ENCODE peak calls at places on chromosomes 12 and 14, in ten cellular contexts. One of them, this sample, is unnamed.

GRCh38 chr14:39417014-39417413 is 15.2 kb downstream of the FBXO33 start:
- DNase-seq in anterior cingulate cortex: no peak
- DNase-seq in HEK293T: no peak
- DNase-seq in T-cell: no peak
- DNase-seq in effector memory CD4-positive, alpha-beta T cell: no peak
- DNase-seq in mesendoderm: peak
- DNase-seq in stimulated activated CD8-positive, alpha-beta memory T cell treated with anti-CD3 and anti-CD28 coated beads, Interleukin-7, amount 100 ng/mL, for 1 hour: no peak
- DNase-seq in globus pallidus: no peak
- DNase-seq in hippocampal formation: no peak
- DNase-seq in NCI-H1694 treated with DMSO at 0.1 percent for 48 hours: no peak
- DNase-seq in this sample: no peak

GRCh38 chr12:63457857-63458256 is 210.4 kb downstream of the DPY19L2 start:
- DNase-seq in anterior cingulate cortex: no peak
- DNase-seq in HEK293T: no peak
- DNase-seq in T-cell: no peak
- DNase-seq in effector memory CD4-positive, alpha-beta T cell: no peak
- DNase-seq in mesendoderm: no peak
- DNase-seq in stimulated activated CD8-positive, alpha-beta memory T cell treated with anti-CD3 and anti-CD28 coated beads, Interleukin-7, amount 100 ng/mL, for 1 hour: no peak
- DNase-seq in globus pallidus: no peak
- DNase-seq in hippocampal formation: no peak
- DNase-seq in NCI-H1694 treated with DMSO at 0.1 percent for 48 hours: no peak
- DNase-seq in this sample: no peak

GRCh38 chr14:29925106-29925722 is 2.4 kb downstream of the PRKD1 start:
- DNase-seq in anterior cingulate cortex: no peak
- DNase-seq in HEK293T: no peak
- DNase-seq in T-cell: no peak
- DNase-seq in effector memory CD4-positive, alpha-beta T cell: no peak
- DNase-seq in mesendoderm: peak
- DNase-seq in stimulated activated CD8-positive, alpha-beta memory T cell treated with anti-CD3 and anti-CD28 coated beads, Interleukin-7, amount 100 ng/mL, for 1 hour: no peak
- DNase-seq in globus pallidus: no peak
- DNase-seq in hippocampal formation: no peak
- DNase-seq in NCI-H1694 treated with DMSO at 0.1 percent for 48 hours: no peak
- DNase-seq in this sample: no peak

GRCh38 chr12:93380480-93381121 is 2.9 kb downstream of the NUDT4 start:
- DNase-seq in anterior cingulate cortex: no peak
- DNase-seq in HEK293T: peak
- DNase-seq in T-cell: no peak
- DNase-seq in effector memory CD4-positive, alpha-beta T cell: no peak
- DNase-seq in mesendoderm: peak
- DNase-seq in stimulated activated CD8-positive, alpha-beta memory T cell treated with anti-CD3 and anti-CD28 coated beads, Interleukin-7, amount 100 ng/mL, for 1 hour: no peak
- DNase-seq in globus pallidus: no peak
- DNase-seq in hippocampal formation: no peak
- DNase-seq in NCI-H1694 treated with DMSO at 0.1 percent for 48 hours: peak
- DNase-seq in this sample: no peak

GRCh38 chr12:55843431-55843830 is 695 bp upstream of the MMP19 start:
- DNase-seq in anterior cingulate cortex: no peak
- DNase-seq in HEK293T: no peak
- DNase-seq in T-cell: no peak
- DNase-seq in effector memory CD4-positive, alpha-beta T cell: no peak
- DNase-seq in mesendoderm: no peak
- DNase-seq in stimulated activated CD8-positive, alpha-beta memory T cell treated with anti-CD3 and anti-CD28 coated beads, Interleukin-7, amount 100 ng/mL, for 1 hour: no peak
- DNase-seq in globus pallidus: no peak
- DNase-seq in hippocampal formation: no peak
- DNase-seq in NCI-H1694 treated with DMSO at 0.1 percent for 48 hours: no peak
- DNase-seq in this sample: no peak

GRCh38 chr12:56957229-56958052 is at the start of gene RDH16:
- DNase-seq in anterior cingulate cortex: no peak
- DNase-seq in HEK293T: no peak
- DNase-seq in T-cell: no peak
- DNase-seq in effector memory CD4-positive, alpha-beta T cell: no peak
- DNase-seq in mesendoderm: no peak
- DNase-seq in stimulated activated CD8-positive, alpha-beta memory T cell treated with anti-CD3 and anti-CD28 coated beads, Interleukin-7, amount 100 ng/mL, for 1 hour: no peak
- DNase-seq in globus pallidus: no peak
- DNase-seq in hippocampal formation: no peak
- DNase-seq in NCI-H1694 treated with DMSO at 0.1 percent for 48 hours: no peak
- DNase-seq in this sample: no peak

GRCh38 chr12:6915023-6915788 is 826 bp downstream of the ENO2 start:
- DNase-seq in anterior cingulate cortex: peak
- DNase-seq in HEK293T: no peak
- DNase-seq in T-cell: no peak
- DNase-seq in effector memory CD4-positive, alpha-beta T cell: no peak
- DNase-seq in mesendoderm: peak
- DNase-seq in stimulated activated CD8-positive, alpha-beta memory T cell treated with anti-CD3 and anti-CD28 coated beads, Interleukin-7, amount 100 ng/mL, for 1 hour: no peak
- DNase-seq in globus pallidus: no peak
- DNase-seq in hippocampal formation: no peak
- DNase-seq in NCI-H1694 treated with DMSO at 0.1 percent for 48 hours: no peak
- DNase-seq in this sample: no peak

GRCh38 chr12:118884226-118884625 is 97.1 kb upstream of the SRRM4 start:
- DNase-seq in anterior cingulate cortex: no peak
- DNase-seq in HEK293T: no peak
- DNase-seq in T-cell: no peak
- DNase-seq in effector memory CD4-positive, alpha-beta T cell: no peak
- DNase-seq in mesendoderm: peak
- DNase-seq in stimulated activated CD8-positive, alpha-beta memory T cell treated with anti-CD3 and anti-CD28 coated beads, Interleukin-7, amount 100 ng/mL, for 1 hour: no peak
- DNase-seq in globus pallidus: no peak
- DNase-seq in hippocampal formation: no peak
- DNase-seq in NCI-H1694 treated with DMSO at 0.1 percent for 48 hours: no peak
- DNase-seq in this sample: no peak

GRCh38 chr14:51884086-51884927 is 23.9 kb downstream of the GNG2 start:
- DNase-seq in anterior cingulate cortex: no peak
- DNase-seq in HEK293T: no peak
- DNase-seq in T-cell: no peak
- DNase-seq in effector memory CD4-positive, alpha-beta T cell: no peak
- DNase-seq in mesendoderm: peak
- DNase-seq in stimulated activated CD8-positive, alpha-beta memory T cell treated with anti-CD3 and anti-CD28 coated beads, Interleukin-7, amount 100 ng/mL, for 1 hour: no peak
- DNase-seq in globus pallidus: no peak
- DNase-seq in hippocampal formation: no peak
- DNase-seq in NCI-H1694 treated with DMSO at 0.1 percent for 48 hours: no peak
- DNase-seq in this sample: no peak

GRCh38 chr12:2212971-2213869 is 160.4 kb downstream of the CACNA1C start:
- DNase-seq in anterior cingulate cortex: peak
- DNase-seq in HEK293T: peak
- DNase-seq in T-cell: no peak
- DNase-seq in effector memory CD4-positive, alpha-beta T cell: no peak
- DNase-seq in mesendoderm: peak
- DNase-seq in stimulated activated CD8-positive, alpha-beta memory T cell treated with anti-CD3 and anti-CD28 coated beads, Interleukin-7, amount 100 ng/mL, for 1 hour: no peak
- DNase-seq in globus pallidus: no peak
- DNase-seq in hippocampal formation: peak
- DNase-seq in NCI-H1694 treated with DMSO at 0.1 percent for 48 hours: peak
- DNase-seq in this sample: no peak

GRCh38 chr12:54147186-54147585 is 41.6 kb downstream of the SMUG1 start:
- DNase-seq in anterior cingulate cortex: no peak
- DNase-seq in HEK293T: no peak
- DNase-seq in T-cell: no peak
- DNase-seq in effector memory CD4-positive, alpha-beta T cell: no peak
- DNase-seq in mesendoderm: no peak
- DNase-seq in stimulated activated CD8-positive, alpha-beta memory T cell treated with anti-CD3 and anti-CD28 coated beads, Interleukin-7, amount 100 ng/mL, for 1 hour: no peak
- DNase-seq in globus pallidus: no peak
- DNase-seq in hippocampal formation: no peak
- DNase-seq in NCI-H1694 treated with DMSO at 0.1 percent for 48 hours: peak
- DNase-seq in this sample: no peak

GRCh38 chr14:105180598-105181528 is at the start of gene NUDT14:
- DNase-seq in anterior cingulate cortex: peak
- DNase-seq in HEK293T: peak
- DNase-seq in T-cell: peak
- DNase-seq in effector memory CD4-positive, alpha-beta T cell: peak
- DNase-seq in mesendoderm: peak
- DNase-seq in stimulated activated CD8-positive, alpha-beta memory T cell treated with anti-CD3 and anti-CD28 coated beads, Interleukin-7, amount 100 ng/mL, for 1 hour: peak
- DNase-seq in globus pallidus: no peak
- DNase-seq in hippocampal formation: no peak
- DNase-seq in NCI-H1694 treated with DMSO at 0.1 percent for 48 hours: peak
- DNase-seq in this sample: peak

GRCh38 chr14:88592016-88592415 is 29.2 kb downstream of the ZC3H14 start:
- DNase-seq in anterior cingulate cortex: no peak
- DNase-seq in HEK293T: no peak
- DNase-seq in T-cell: no peak
- DNase-seq in effector memory CD4-positive, alpha-beta T cell: no peak
- DNase-seq in mesendoderm: no peak
- DNase-seq in stimulated activated CD8-positive, alpha-beta memory T cell treated with anti-CD3 and anti-CD28 coated beads, Interleukin-7, amount 100 ng/mL, for 1 hour: no peak
- DNase-seq in globus pallidus: no peak
- DNase-seq in hippocampal formation: peak
- DNase-seq in NCI-H1694 treated with DMSO at 0.1 percent for 48 hours: peak
- DNase-seq in this sample: no peak

GRCh38 chr12:124916370-124917134 is 2.1 kb upstream of the UBC start:
- DNase-seq in anterior cingulate cortex: no peak
- DNase-seq in HEK293T: no peak
- DNase-seq in T-cell: no peak
- DNase-seq in effector memory CD4-positive, alpha-beta T cell: no peak
- DNase-seq in mesendoderm: peak
- DNase-seq in stimulated activated CD8-positive, alpha-beta memory T cell treated with anti-CD3 and anti-CD28 coated beads, Interleukin-7, amount 100 ng/mL, for 1 hour: no peak
- DNase-seq in globus pallidus: peak
- DNase-seq in hippocampal formation: no peak
- DNase-seq in NCI-H1694 treated with DMSO at 0.1 percent for 48 hours: no peak
- DNase-seq in this sample: no peak

GRCh38 chr14:95185452-95186392 is 28.4 kb upstream of the DICER1 start:
- DNase-seq in anterior cingulate cortex: no peak
- DNase-seq in HEK293T: no peak
- DNase-seq in T-cell: no peak
- DNase-seq in effector memory CD4-positive, alpha-beta T cell: no peak
- DNase-seq in mesendoderm: no peak
- DNase-seq in stimulated activated CD8-positive, alpha-beta memory T cell treated with anti-CD3 and anti-CD28 coated beads, Interleukin-7, amount 100 ng/mL, for 1 hour: no peak
- DNase-seq in globus pallidus: no peak
- DNase-seq in hippocampal formation: no peak
- DNase-seq in NCI-H1694 treated with DMSO at 0.1 percent for 48 hours: no peak
- DNase-seq in this sample: no peak

GRCh38 chr12:20063116-20063515 is 305.2 kb upstream of the PDE3A start:
- DNase-seq in anterior cingulate cortex: no peak
- DNase-seq in HEK293T: no peak
- DNase-seq in T-cell: no peak
- DNase-seq in effector memory CD4-positive, alpha-beta T cell: no peak
- DNase-seq in mesendoderm: no peak
- DNase-seq in stimulated activated CD8-positive, alpha-beta memory T cell treated with anti-CD3 and anti-CD28 coated beads, Interleukin-7, amount 100 ng/mL, for 1 hour: no peak
- DNase-seq in globus pallidus: no peak
- DNase-seq in hippocampal formation: no peak
- DNase-seq in NCI-H1694 treated with DMSO at 0.1 percent for 48 hours: no peak
- DNase-seq in this sample: no peak

GRCh38 chr12:129854591-129854990 is 49.2 kb downstream of the TMEM132D start:
- DNase-seq in anterior cingulate cortex: peak
- DNase-seq in HEK293T: no peak
- DNase-seq in T-cell: no peak
- DNase-seq in effector memory CD4-positive, alpha-beta T cell: no peak
- DNase-seq in mesendoderm: no peak
- DNase-seq in stimulated activated CD8-positive, alpha-beta memory T cell treated with anti-CD3 and anti-CD28 coated beads, Interleukin-7, amount 100 ng/mL, for 1 hour: no peak
- DNase-seq in globus pallidus: peak
- DNase-seq in hippocampal formation: peak
- DNase-seq in NCI-H1694 treated with DMSO at 0.1 percent for 48 hours: no peak
- DNase-seq in this sample: no peak

GRCh38 chr14:29390046-29390841 is 537.4 kb downstream of the PRKD1 start:
- DNase-seq in anterior cingulate cortex: no peak
- DNase-seq in HEK293T: no peak
- DNase-seq in T-cell: no peak
- DNase-seq in effector memory CD4-positive, alpha-beta T cell: no peak
- DNase-seq in mesendoderm: peak
- DNase-seq in stimulated activated CD8-positive, alpha-beta memory T cell treated with anti-CD3 and anti-CD28 coated beads, Interleukin-7, amount 100 ng/mL, for 1 hour: no peak
- DNase-seq in globus pallidus: no peak
- DNase-seq in hippocampal formation: no peak
- DNase-seq in NCI-H1694 treated with DMSO at 0.1 percent for 48 hours: no peak
- DNase-seq in this sample: no peak

GRCh38 chr12:124713436-124714082 is 146.1 kb upstream of the NCOR2 start:
- DNase-seq in anterior cingulate cortex: no peak
- DNase-seq in HEK293T: no peak
- DNase-seq in T-cell: no peak
- DNase-seq in effector memory CD4-positive, alpha-beta T cell: peak
- DNase-seq in mesendoderm: no peak
- DNase-seq in stimulated activated CD8-positive, alpha-beta memory T cell treated with anti-CD3 and anti-CD28 coated beads, Interleukin-7, amount 100 ng/mL, for 1 hour: peak
- DNase-seq in globus pallidus: peak
- DNase-seq in hippocampal formation: no peak
- DNase-seq in NCI-H1694 treated with DMSO at 0.1 percent for 48 hours: no peak
- DNase-seq in this sample: peak

GRCh38 chr12:81610955-81611889 is 147.9 kb downstream of the PPFIA2 start:
- DNase-seq in anterior cingulate cortex: no peak
- DNase-seq in HEK293T: peak
- DNase-seq in T-cell: no peak
- DNase-seq in effector memory CD4-positive, alpha-beta T cell: no peak
- DNase-seq in mesendoderm: peak
- DNase-seq in stimulated activated CD8-positive, alpha-beta memory T cell treated with anti-CD3 and anti-CD28 coated beads, Interleukin-7, amount 100 ng/mL, for 1 hour: no peak
- DNase-seq in globus pallidus: no peak
- DNase-seq in hippocampal formation: no peak
- DNase-seq in NCI-H1694 treated with DMSO at 0.1 percent for 48 hours: peak
- DNase-seq in this sample: no peak

GRCh38 chr14:92930737-92931602 is 8.0 kb downstream of the CHGA start:
- DNase-seq in anterior cingulate cortex: no peak
- DNase-seq in HEK293T: no peak
- DNase-seq in T-cell: no peak
- DNase-seq in effector memory CD4-positive, alpha-beta T cell: no peak
- DNase-seq in mesendoderm: no peak
- DNase-seq in stimulated activated CD8-positive, alpha-beta memory T cell treated with anti-CD3 and anti-CD28 coated beads, Interleukin-7, amount 100 ng/mL, for 1 hour: no peak
- DNase-seq in globus pallidus: no peak
- DNase-seq in hippocampal formation: no peak
- DNase-seq in NCI-H1694 treated with DMSO at 0.1 percent for 48 hours: no peak
- DNase-seq in this sample: no peak

GRCh38 chr14:97442363-97442762 is 645.2 kb downstream of the VRK1 start:
- DNase-seq in anterior cingulate cortex: no peak
- DNase-seq in HEK293T: no peak
- DNase-seq in T-cell: no peak
- DNase-seq in effector memory CD4-positive, alpha-beta T cell: no peak
- DNase-seq in mesendoderm: no peak
- DNase-seq in stimulated activated CD8-positive, alpha-beta memory T cell treated with anti-CD3 and anti-CD28 coated beads, Interleukin-7, amount 100 ng/mL, for 1 hour: no peak
- DNase-seq in globus pallidus: no peak
- DNase-seq in hippocampal formation: no peak
- DNase-seq in NCI-H1694 treated with DMSO at 0.1 percent for 48 hours: no peak
- DNase-seq in this sample: no peak

GRCh38 chr14:69034612-69035262 is 55.6 kb upstream of the ACTN1 start:
- DNase-seq in anterior cingulate cortex: no peak
- DNase-seq in HEK293T: no peak
- DNase-seq in T-cell: no peak
- DNase-seq in effector memory CD4-positive, alpha-beta T cell: no peak
- DNase-seq in mesendoderm: peak
- DNase-seq in stimulated activated CD8-positive, alpha-beta memory T cell treated with anti-CD3 and anti-CD28 coated beads, Interleukin-7, amount 100 ng/mL, for 1 hour: no peak
- DNase-seq in globus pallidus: no peak
- DNase-seq in hippocampal formation: no peak
- DNase-seq in NCI-H1694 treated with DMSO at 0.1 percent for 48 hours: no peak
- DNase-seq in this sample: no peak

GRCh38 chr12:131505561-131505960 is 205.3 kb upstream of the SFSWAP start:
- DNase-seq in anterior cingulate cortex: no peak
- DNase-seq in HEK293T: no peak
- DNase-seq in T-cell: no peak
- DNase-seq in effector memory CD4-positive, alpha-beta T cell: no peak
- DNase-seq in mesendoderm: no peak
- DNase-seq in stimulated activated CD8-positive, alpha-beta memory T cell treated with anti-CD3 and anti-CD28 coated beads, Interleukin-7, amount 100 ng/mL, for 1 hour: no peak
- DNase-seq in globus pallidus: no peak
- DNase-seq in hippocampal formation: no peak
- DNase-seq in NCI-H1694 treated with DMSO at 0.1 percent for 48 hours: no peak
- DNase-seq in this sample: no peak

GRCh38 chr12:153080-153746 is 60.7 kb downstream of the SLC6A12 start:
- DNase-seq in anterior cingulate cortex: no peak
- DNase-seq in HEK293T: peak
- DNase-seq in T-cell: peak
- DNase-seq in effector memory CD4-positive, alpha-beta T cell: peak
- DNase-seq in mesendoderm: peak
- DNase-seq in stimulated activated CD8-positive, alpha-beta memory T cell treated with anti-CD3 and anti-CD28 coated beads, Interleukin-7, amount 100 ng/mL, for 1 hour: peak
- DNase-seq in globus pallidus: peak
- DNase-seq in hippocampal formation: no peak
- DNase-seq in NCI-H1694 treated with DMSO at 0.1 percent for 48 hours: peak
- DNase-seq in this sample: no peak

GRCh38 chr14:99215277-99215676 is 56.7 kb downstream of the BCL11B start:
- DNase-seq in anterior cingulate cortex: no peak
- DNase-seq in HEK293T: no peak
- DNase-seq in T-cell: no peak
- DNase-seq in effector memory CD4-positive, alpha-beta T cell: no peak
- DNase-seq in mesendoderm: no peak
- DNase-seq in stimulated activated CD8-positive, alpha-beta memory T cell treated with anti-CD3 and anti-CD28 coated beads, Interleukin-7, amount 100 ng/mL, for 1 hour: no peak
- DNase-seq in globus pallidus: no peak
- DNase-seq in hippocampal formation: no peak
- DNase-seq in NCI-H1694 treated with DMSO at 0.1 percent for 48 hours: no peak
- DNase-seq in this sample: no peak

GRCh38 chr12:132284618-132285310 is 44.6 kb downstream of the GALNT9 start:
- DNase-seq in anterior cingulate cortex: no peak
- DNase-seq in HEK293T: no peak
- DNase-seq in T-cell: no peak
- DNase-seq in effector memory CD4-positive, alpha-beta T cell: no peak
- DNase-seq in mesendoderm: no peak
- DNase-seq in stimulated activated CD8-positive, alpha-beta memory T cell treated with anti-CD3 and anti-CD28 coated beads, Interleukin-7, amount 100 ng/mL, for 1 hour: no peak
- DNase-seq in globus pallidus: no peak
- DNase-seq in hippocampal formation: no peak
- DNase-seq in NCI-H1694 treated with DMSO at 0.1 percent for 48 hours: no peak
- DNase-seq in this sample: no peak

GRCh38 chr12:47705571-47706425 is at the start of gene RPAP3:
- DNase-seq in anterior cingulate cortex: peak
- DNase-seq in HEK293T: peak
- DNase-seq in T-cell: peak
- DNase-seq in effector memory CD4-positive, alpha-beta T cell: peak
- DNase-seq in mesendoderm: peak
- DNase-seq in stimulated activated CD8-positive, alpha-beta memory T cell treated with anti-CD3 and anti-CD28 coated beads, Interleukin-7, amount 100 ng/mL, for 1 hour: peak
- DNase-seq in globus pallidus: peak
- DNase-seq in hippocampal formation: peak
- DNase-seq in NCI-H1694 treated with DMSO at 0.1 percent for 48 hours: peak
- DNase-seq in this sample: peak